ENCODE peak calls at places on chromosomes 11 and 22, in seven cellular contexts. A is progenitor cell of endocrine pancreas, T is MCF 10A, Q is activated B cell treated with CpG ODN at 0.5 μM for 24 hours, H is stomach, U is A549, S is spleen. C is an unnamed sample.

GRCh38 chr22:20953342-20953608 is 13.8 kb upstream of the AIFM3 start:
- DNase-seq in A (no peak), T (no peak), Q (no peak), H (no peak), U (no peak), S (no peak), C (no peak)

GRCh38 chr22:29121124-29121523 is 48.3 kb downstream of the KREMEN1 start:
- DNase-seq in A (no peak), T (peak), Q (no peak), H (no peak), U (no peak), S (no peak), C (no peak)

GRCh38 chr11:73344191-73344607 is 32.0 kb upstream of the RELT start:
- DNase-seq in A (no peak), T (no peak), Q (no peak), H (no peak), U (no peak), S (peak), C (no peak)

GRCh38 chr11:65279713-65280459 is 18.1 kb downstream of the POLA2 start:
- DNase-seq in A (no peak), T (peak), Q (no peak), H (peak), U (peak), S (no peak), C (peak)

GRCh38 chr11:113201055-113201818 is 113.1 kb upstream of the TTC12 start:
- DNase-seq in A (no peak), T (no peak), Q (no peak), H (no peak), U (no peak), S (no peak), C (no peak)

GRCh38 chr11:26842458-26842841 is 120.6 kb upstream of the SLC5A12 start:
- DNase-seq in A (no peak), T (peak), Q (no peak), H (no peak), U (no peak), S (no peak), C (no peak)

GRCh38 chr11:14620027-14620511 is 23.5 kb upstream of the PDE3B start:
- DNase-seq in A (no peak), T (no peak), Q (no peak), H (no peak), U (no peak), S (no peak), C (no peak)

GRCh38 chr11:37786214-37786755 is 1188.2 kb upstream of the RAG2 start:
- DNase-seq in A (no peak), T (peak), Q (no peak), H (no peak), U (no peak), S (no peak), C (no peak)

GRCh38 chr22:25750569-25751173 is 8.7 kb downstream of the MYO18B start:
- DNase-seq in A (no peak), T (no peak), Q (no peak), H (no peak), U (no peak), S (no peak), C (no peak)

GRCh38 chr11:12534549-12534948 is 139.7 kb upstream of the TEAD1 start:
- DNase-seq in A (no peak), T (no peak), Q (no peak), H (no peak), U (no peak), S (no peak), C (no peak)

DNA sequence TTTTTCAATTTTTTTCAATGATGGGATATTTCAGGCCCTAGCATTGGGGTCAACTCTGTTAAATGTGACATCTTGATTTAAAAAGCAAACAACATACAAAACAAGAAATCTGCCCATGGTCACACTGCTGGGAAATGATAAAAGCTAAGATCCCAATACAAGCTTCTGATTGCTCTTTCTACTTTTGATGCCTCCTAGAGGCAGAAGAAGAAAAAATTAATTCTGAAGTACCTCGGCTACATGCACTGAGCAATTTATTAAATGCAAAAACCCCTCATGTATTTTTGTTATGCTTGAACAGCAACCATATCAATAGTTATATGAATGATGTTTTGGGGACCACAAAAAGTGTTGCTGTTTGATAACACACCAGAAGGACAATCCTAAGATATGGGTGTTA is 342.1 kb upstream of the NARS2 start:
- DNase-seq in A (no peak), T (no peak), Q (no peak), H (no peak), U (no peak), S (no peak), C (no peak)
- TF ChIP-seq CTCF in A (no peak), T (peak), Q (no peak), H (no peak), U (no peak), S (no peak), C (no peak)

GRCh38 chr22:17754233-17754925 is 19.9 kb downstream of the BID start:
- DNase-seq in A (no peak), T (no peak), Q (no peak), H (no peak), U (no peak), S (peak), C (peak)
- TF ChIP-seq CTCF in A (no peak), T (peak), Q (no peak), H (no peak), U (no peak), S (peak), C (peak)

DNA sequence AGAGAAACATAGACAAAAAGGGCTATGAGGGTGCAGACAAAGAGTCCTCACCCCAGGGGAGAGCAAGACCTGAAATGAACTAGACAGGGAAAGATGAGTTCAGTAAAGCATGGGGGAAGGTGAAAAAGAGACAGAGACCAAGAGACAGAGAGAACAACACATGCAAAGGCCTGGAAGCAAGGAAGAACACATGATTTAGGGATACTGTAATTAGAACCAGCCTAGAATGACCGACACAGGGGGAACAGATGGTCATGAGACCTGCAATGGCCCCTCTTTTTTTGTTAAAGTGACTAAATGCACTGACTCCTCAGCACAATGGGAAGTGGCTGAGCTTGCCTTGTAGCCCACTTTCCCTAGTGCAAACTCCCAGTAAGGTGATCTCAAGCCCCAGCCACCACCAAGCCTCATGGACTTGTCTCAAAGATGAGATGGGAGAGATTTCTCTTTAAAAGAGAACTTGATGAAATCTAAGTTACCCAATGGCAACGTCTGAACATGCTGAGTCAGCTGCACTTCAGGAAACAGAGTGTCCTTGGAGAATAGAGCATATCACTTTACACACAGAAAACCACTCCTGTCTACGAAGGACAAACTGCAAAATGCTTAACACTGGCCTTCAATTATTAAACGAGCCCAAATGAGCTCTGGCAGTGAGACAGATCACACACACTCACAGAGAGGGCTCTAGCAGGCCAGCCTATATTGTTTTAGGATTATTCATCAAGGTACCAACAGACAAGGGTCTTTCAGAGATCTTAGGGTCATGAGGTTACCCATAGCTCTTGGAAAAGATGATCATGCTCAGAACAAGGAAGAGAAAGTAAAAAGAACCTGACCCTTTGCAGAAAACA is 91.0 kb downstream of the SERGEF start:
- DNase-seq in A (no peak), T (peak), Q (no peak), H (no peak), U (no peak), S (no peak), C (no peak)
- TF ChIP-seq CTCF in A (no peak), T (no peak), Q (no peak), H (no peak), U (no peak), S (no peak), C (no peak)

GRCh38 chr11:47864910-47865309 is 16.8 kb upstream of the NUP160 start:
- DNase-seq in A (no peak), T (no peak), Q (no peak), H (no peak), U (no peak), S (no peak), C (no peak)

GRCh38 chr11:47869548-47870393 is 21.6 kb upstream of the NUP160 start:
- DNase-seq in A (no peak), T (no peak), Q (no peak), H (no peak), U (no peak), S (no peak), C (peak)

GRCh38 chr11:47867821-47868220 is 19.7 kb upstream of the NUP160 start:
- DNase-seq in A (no peak), T (no peak), Q (no peak), H (no peak), U (no peak), S (no peak), C (no peak)

DNA sequence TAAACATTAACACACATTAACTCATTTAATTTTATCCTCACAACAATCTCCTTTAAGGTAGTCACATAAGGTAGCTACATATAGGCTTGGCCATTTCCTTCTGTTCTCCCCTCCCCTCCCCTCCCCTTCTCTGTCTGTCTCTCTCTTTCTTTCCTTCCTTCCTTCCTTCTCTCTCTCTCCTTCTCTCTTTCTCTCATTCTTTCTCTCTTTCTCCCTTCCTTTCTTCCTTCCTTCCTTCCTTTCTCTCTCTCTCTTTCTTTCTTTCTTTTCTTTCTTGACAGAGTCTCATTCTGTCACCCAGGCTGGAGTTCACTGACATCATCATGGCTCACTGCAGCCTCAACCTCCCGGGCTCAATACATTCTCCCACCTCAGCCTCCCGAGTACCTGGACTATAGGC is 22.3 kb upstream of the NUP160 start:
- DNase-seq in A (no peak), T (no peak), Q (no peak), H (no peak), U (no peak), S (no peak), C (no peak)
- TF ChIP-seq CTCF in A (no peak), T (no peak), Q (no peak), H (no peak), U (no peak), S (no peak), C (no peak)

GRCh38 chr22:43228330-43228729 is 41.4 kb upstream of the TTLL12 start:
- DNase-seq in A (no peak), T (peak), Q (no peak), H (peak), U (peak), S (no peak), C (peak)
- TF ChIP-seq CTCF in A (peak), T (peak), Q (no peak), H (no peak), U (peak), S (no peak), C (peak)

GRCh38 chr11:62974848-62975522 is 9.8 kb downstream of the SLC22A6 start:
- DNase-seq in A (no peak), T (peak), Q (no peak), H (peak), U (peak), S (no peak), C (peak)
- TF ChIP-seq CTCF in A (peak), T (peak), Q (no peak), H (no peak), U (peak), S (no peak), C (peak)

GRCh38 chr11:118791015-118791960 is at the start of gene DDX6:
- DNase-seq in A (peak), T (peak), Q (peak), H (peak), U (peak), S (peak), C (peak)

GRCh38 chr11:118791961-118792578 is 1.1 kb upstream of the DDX6 start:
- DNase-seq in A (peak), T (no peak), Q (no peak), H (peak), U (peak), S (no peak), C (peak)

GRCh38 chr11:118792642-118793124 is 1.7 kb upstream of the DDX6 start:
- DNase-seq in A (peak), T (peak), Q (peak), H (peak), U (peak), S (peak), C (peak)

GRCh38 chr11:118789501-118790356 is 1.2 kb downstream of the DDX6 start:
- DNase-seq in A (no peak), T (peak), Q (no peak), H (no peak), U (no peak), S (no peak), C (no peak)

GRCh38 chr11:118790357-118791014 is 478 bp downstream of the DDX6 start:
- DNase-seq in A (peak), T (peak), Q (peak), H (peak), U (peak), S (peak), C (peak)
- TF ChIP-seq CTCF in A (peak), T (peak), Q (no peak), H (no peak), U (peak), S (peak), C (peak)

DNA sequence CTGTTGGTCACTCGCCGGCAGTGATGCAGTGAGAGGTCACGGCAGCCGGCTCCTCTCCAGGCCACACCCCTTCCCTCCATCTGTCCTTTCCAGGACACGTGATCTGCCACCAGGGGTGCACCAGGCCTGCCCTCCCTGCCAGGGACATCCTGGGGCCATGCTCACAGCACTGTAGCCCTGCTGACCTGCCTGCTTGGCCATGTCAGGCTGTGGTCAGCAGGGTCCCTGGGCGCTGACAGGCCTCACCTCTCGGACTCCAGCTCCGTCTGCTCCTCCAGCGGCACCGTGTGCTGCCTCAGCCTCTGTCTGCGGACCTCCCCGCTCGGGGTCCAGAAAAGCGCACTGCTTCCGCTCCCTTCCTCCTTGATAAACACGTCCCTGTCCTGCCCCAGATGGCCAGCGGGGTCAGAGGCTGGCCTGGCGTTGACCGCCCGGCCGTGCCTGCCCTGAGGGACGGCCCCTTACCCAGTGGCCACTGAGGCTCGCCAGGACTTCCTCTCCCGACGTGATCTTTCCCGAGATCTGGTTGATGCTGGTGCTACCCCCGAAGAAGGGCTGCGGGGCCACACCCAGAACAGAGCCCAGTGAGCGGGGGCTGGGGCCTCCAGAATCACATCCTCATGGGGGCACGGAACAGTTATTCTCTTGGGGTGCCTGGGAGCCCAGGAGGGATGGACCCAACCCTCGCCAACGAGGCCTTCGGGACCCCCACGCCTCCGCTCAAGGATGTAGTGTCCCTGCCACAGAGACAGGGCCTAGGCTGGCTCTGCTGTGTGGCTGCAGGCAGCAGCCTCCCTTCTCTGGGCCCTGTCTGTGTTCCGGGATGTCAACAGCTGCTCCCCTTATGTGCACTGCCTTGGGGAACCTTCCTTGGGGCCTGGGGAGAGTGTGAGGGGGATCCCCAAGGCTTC is 36.3 kb upstream of the CARS1 start:
- DNase-seq in A (no peak), T (no peak), Q (no peak), H (peak), U (no peak), S (no peak), C (no peak)
- TF ChIP-seq CTCF in A (no peak), T (no peak), Q (no peak), H (no peak), U (no peak), S (no peak), C (no peak)